ENCODE peak calls at places on chromosome 17, in ten cellular contexts. O is memory B cell; K is activated CD4-positive, alpha-beta T cell treated with anti-CD3 and anti-CD28 coated beads, Interleukin-2, amount 50 U/mL, for 24 hours; F is activated CD4-positive, CD25-positive, alpha-beta regulatory T cell treated with anti-CD3 and anti-CD28 coated beads, Interleukin-2, amount 50 U/mL, for 16 hours; E is HuH-7.5; J is activated CD8-positive, alpha-beta memory T cell treated with anti-CD3 and anti-CD28 coated beads for 1 hour; P is activated naive CD4-positive, alpha-beta T cell treated with Interleukin-2 at 50 U/mL for 16 hours; I is NCI-H1105; S is Kasumi-1; M is ascending aorta. R is an unnamed sample.
A peak's percentile ranks its signal among the peaks of the same experiment; 100 is the strongest.

GRCh38 chr17:16439867-16440351 is 24.5 kb downstream of the TRPV2 start:
- DNase-seq in O (peak; percentile 32), K (no peak), F (no peak), E (no peak), J (no peak), P (no peak), I (no peak), S (no peak), M (no peak), R (no peak)

GRCh38 chr17:80856863-80857488 is 134.7 kb upstream of the CHMP6 start:
- DNase-seq in O (no peak), K (no peak), F (no peak), E (no peak), J (no peak), P (no peak), I (no peak), S (no peak), M (no peak), R (no peak)

GRCh38 chr17:78972507-78973105 is 7.1 kb downstream of the LGALS3BP start:
- DNase-seq in O (no peak), K (no peak), F (no peak), E (no peak), J (no peak), P (no peak), I (no peak), S (no peak), M (no peak), R (no peak)

GRCh38 chr17:61118871-61119270 is 280.8 kb upstream of the TBX2 start:
- DNase-seq in O (no peak), K (no peak), F (no peak), E (no peak), J (no peak), P (no peak), I (no peak), S (no peak), M (no peak), R (no peak)

GRCh38 chr17:47720754-47721533 is 12.1 kb upstream of the TBX21 start:
- DNase-seq in O (no peak), K (peak; percentile 97), F (peak; percentile 84), E (peak; percentile 41), J (peak; percentile 78), P (peak; percentile 97), I (no peak), S (peak; percentile 50), M (no peak), R (peak; percentile 25)

GRCh38 chr17:82647593-82648164 is 565 bp downstream of the WDR45B start:
- DNase-seq in O (peak; percentile 42), K (peak; percentile 26), F (no peak), E (peak; percentile 58), J (peak; percentile 31), P (peak; percentile 61), I (no peak), S (no peak), M (no peak), R (peak; percentile 40)

GRCh38 chr17:19271751-19272357 is 34.7 kb downstream of the EPN2 start:
- DNase-seq in O (no peak), K (no peak), F (no peak), E (no peak), J (no peak), P (no peak), I (no peak), S (no peak), M (no peak), R (no peak)

GRCh38 chr17:10156579-10157488 is 41.6 kb downstream of the GAS7 start:
- DNase-seq in O (peak; percentile 9), K (no peak), F (no peak), E (no peak), J (no peak), P (no peak), I (no peak), S (peak; percentile 72), M (peak; percentile 52), R (no peak)

GRCh38 chr17:5665164-5665563 is 80.9 kb upstream of the NLRP1 start:
- DNase-seq in O (no peak), K (no peak), F (no peak), E (no peak), J (no peak), P (no peak), I (no peak), S (no peak), M (no peak), R (no peak)

GRCh38 chr17:82108999-82109480 is 11.0 kb upstream of the FASN start:
- DNase-seq in O (no peak), K (no peak), F (no peak), E (no peak), J (no peak), P (no peak), I (no peak), S (no peak), M (no peak), R (no peak)

GRCh38 chr17:3802461-3803307 is 1.7 kb upstream of the ITGAE start:
- DNase-seq in O (no peak), K (no peak), F (no peak), E (peak; percentile 58), J (no peak), P (no peak), I (no peak), S (no peak), M (no peak), R (no peak)

GRCh38 chr17:6458416-6458950 is 14.2 kb downstream of the PIMREG start:
- DNase-seq in O (no peak), K (no peak), F (no peak), E (no peak), J (no peak), P (no peak), I (no peak), S (no peak), M (no peak), R (no peak)

GRCh38 chr17:77356690-77357201 is 216.0 kb downstream of the SEC14L1 start:
- DNase-seq in O (no peak), K (no peak), F (no peak), E (no peak), J (no peak), P (no peak), I (no peak), S (no peak), M (no peak), R (no peak)

GRCh38 chr17:39607851-39608130 is at the start of gene NEUROD2:
- DNase-seq in O (no peak), K (no peak), F (no peak), E (no peak), J (no peak), P (no peak), I (no peak), S (no peak), M (no peak), R (no peak)

GRCh38 chr17:79070266-79070880 is 4.3 kb upstream of the ENGASE start:
- DNase-seq in O (no peak), K (no peak), F (no peak), E (no peak), J (no peak), P (no peak), I (no peak), S (no peak), M (no peak), R (no peak)

GRCh38 chr17:39576187-39576586 is 31.5 kb downstream of the NEUROD2 start:
- DNase-seq in O (no peak), K (no peak), F (no peak), E (no peak), J (no peak), P (no peak), I (no peak), S (peak; percentile 48), M (no peak), R (peak; percentile 18)

GRCh38 chr17:3750926-3751325 is 27.2 kb downstream of the HASPIN start:
- DNase-seq in O (no peak), K (no peak), F (no peak), E (no peak), J (no peak), P (peak; percentile 43), I (no peak), S (peak; percentile 42), M (no peak), R (no peak)

GRCh38 chr17:76866774-76867577 is 1.2 kb upstream of the MGAT5B start:
- DNase-seq in O (no peak), K (no peak), F (no peak), E (no peak), J (no peak), P (no peak), I (peak; percentile 5), S (no peak), M (no peak), R (no peak)

GRCh38 chr17:29078183-29079045 is 35.5 kb downstream of the PIPOX start:
- DNase-seq in O (no peak), K (no peak), F (no peak), E (no peak), J (no peak), P (no peak), I (no peak), S (peak; percentile 10), M (no peak), R (no peak)

GRCh38 chr17:2090210-2090641 is 35.3 kb downstream of the HIC1 start:
- DNase-seq in O (no peak), K (no peak), F (no peak), E (no peak), J (no peak), P (peak; percentile 34), I (no peak), S (no peak), M (no peak), R (no peak)

GRCh38 chr17:10757658-10758057 is 27.8 kb upstream of the TMEM220 start:
- DNase-seq in O (no peak), K (no peak), F (no peak), E (no peak), J (no peak), P (no peak), I (no peak), S (no peak), M (no peak), R (no peak)

GRCh38 chr17:48113201-48113676 is 5.7 kb downstream of the SNX11 start:
- DNase-seq in O (no peak), K (no peak), F (no peak), E (no peak), J (no peak), P (peak; percentile 32), I (no peak), S (peak; percentile 93), M (no peak), R (no peak)